ENCODE peak calls at places on chromosomes 6 and 20, in eight cellular contexts. F is HCT116; W is colonic mucosa; I is AG04450; X is fibroblast of the aortic adventitia; A is endothelial cell; C is mammary epithelial cell; H is CD8-positive, alpha-beta T cell. M is an unnamed sample.

GRCh38 chr20:32731882-32732266 is 11.4 kb downstream of the COMMD7 start:
- DNase-seq in F (no peak), W (no peak), I (no peak), X (no peak), A (no peak), C (no peak), H (no peak), M (no peak)

GRCh38 chr20:36773123-36773547 is 428 bp downstream of the DSN1 start:
- DNase-seq in F (no peak), W (no peak), I (no peak), X (peak; percentile 12), A (no peak), C (no peak), H (no peak), M (no peak)

GRCh38 chr6:18379376-18380117 is 7.6 kb upstream of the RNF144B start:
- DNase-seq in F (no peak), W (no peak), I (no peak), X (no peak), A (no peak), C (no peak), H (no peak), M (no peak)

GRCh38 chr6:156809034-156809433 is 31.9 kb downstream of the ARID1B start:
- DNase-seq in F (no peak), W (no peak), I (no peak), X (peak; percentile 52), A (no peak), C (no peak), H (no peak), M (peak; percentile 22)

GRCh38 chr6:138406443-138406842 is 2.4 kb downstream of the HEBP2 start:
- DNase-seq in F (no peak), W (peak; percentile 57), I (no peak), X (no peak), A (no peak), C (no peak), H (no peak), M (no peak)

GRCh38 chr6:57324538-57324937 is 7.1 kb downstream of the PRIM2 start:
- DNase-seq in F (no peak), W (no peak), I (no peak), X (peak; percentile 57), A (no peak), C (no peak), H (no peak), M (no peak)

GRCh38 chr20:63941282-63942060 is 14.7 kb downstream of the UCKL1 start:
- DNase-seq in F (no peak), W (peak; percentile 58), I (no peak), X (no peak), A (peak; percentile 60), C (peak; percentile 71), H (peak; percentile 85), M (no peak)

GRCh38 chr6:46421239-46421638 is 70.0 kb downstream of the RCAN2 start:
- DNase-seq in F (no peak), W (no peak), I (no peak), X (no peak), A (no peak), C (no peak), H (no peak), M (no peak)

GRCh38 chr6:31247813-31248212 is 24.1 kb downstream of the HLA-C start:
- DNase-seq in F (no peak), W (no peak), I (no peak), X (no peak), A (no peak), C (no peak), H (no peak), M (no peak)

GRCh38 chr6:66328181-66328580 is 621.2 kb upstream of the EYS start:
- DNase-seq in F (no peak), W (no peak), I (no peak), X (no peak), A (no peak), C (no peak), H (no peak), M (no peak)

GRCh38 chr6:2222275-2222842 is 23.0 kb downstream of the GMDS start:
- DNase-seq in F (no peak), W (no peak), I (no peak), X (peak; percentile 21), A (no peak), C (no peak), H (no peak), M (no peak)

GRCh38 chr6:140857734-140858380 is 1274.9 kb upstream of the GJE1 start:
- DNase-seq in F (peak; percentile 24), W (no peak), I (peak; percentile 76), X (peak; percentile 88), A (no peak), C (peak; percentile 70), H (no peak), M (peak; percentile 86)

GRCh38 chr20:46746972-46747371 is 37.5 kb downstream of the SLC2A10 start:
- DNase-seq in F (peak; percentile 28), W (no peak), I (no peak), X (peak; percentile 69), A (no peak), C (peak; percentile 53), H (no peak), M (peak; percentile 60)

GRCh38 chr6:159726196-159726917 is 949 bp upstream of the WTAP start:
- DNase-seq in F (no peak), W (no peak), I (no peak), X (no peak), A (no peak), C (no peak), H (no peak), M (no peak)

GRCh38 chr20:23086931-23087411 is 847 bp upstream of the CD93 start:
- DNase-seq in F (no peak), W (no peak), I (no peak), X (no peak), A (no peak), C (no peak), H (no peak), M (no peak)

GRCh38 chr6:140537834-140538680 is 1163.6 kb upstream of the CITED2 start:
- DNase-seq in F (no peak), W (no peak), I (peak; percentile 94), X (peak; percentile 97), A (no peak), C (peak; percentile 72), H (no peak), M (peak; percentile 98)

GRCh38 chr6:120083186-120083585 is 733.6 kb upstream of the MAN1A1 start:
- DNase-seq in F (no peak), W (no peak), I (no peak), X (no peak), A (no peak), C (no peak), H (no peak), M (no peak)

DNA sequence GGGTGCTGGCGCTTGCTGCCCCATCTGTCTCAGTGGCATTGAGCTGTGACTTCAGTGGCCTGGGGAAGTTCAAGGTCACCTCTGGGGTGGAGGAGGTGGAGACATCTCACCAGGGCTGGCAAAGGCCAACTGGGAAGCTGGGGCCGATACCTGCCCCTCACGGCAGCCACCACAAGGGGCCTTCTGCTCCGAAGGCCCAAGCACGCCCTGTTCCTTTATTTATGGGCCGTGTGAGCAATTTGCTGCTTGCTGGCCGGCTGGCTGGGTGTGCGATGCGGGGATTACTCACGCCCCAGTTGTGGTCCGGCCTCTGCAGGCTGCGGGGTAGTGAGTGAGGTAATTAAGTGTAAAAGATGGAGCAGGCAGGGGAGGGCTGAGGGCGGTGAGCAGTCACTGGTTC is 13.2 kb upstream of the SCRT2 start:
- DNase-seq in F (no peak), W (no peak), I (no peak), X (no peak), A (no peak), C (peak; percentile 8), H (no peak), M (peak; percentile 33)
- TF ChIP-seq CTCF in F (no peak), W (no peak), I (no peak), X (no peak), A (no peak), C (no peak), H (no peak), M (peak; percentile 23)

DNA sequence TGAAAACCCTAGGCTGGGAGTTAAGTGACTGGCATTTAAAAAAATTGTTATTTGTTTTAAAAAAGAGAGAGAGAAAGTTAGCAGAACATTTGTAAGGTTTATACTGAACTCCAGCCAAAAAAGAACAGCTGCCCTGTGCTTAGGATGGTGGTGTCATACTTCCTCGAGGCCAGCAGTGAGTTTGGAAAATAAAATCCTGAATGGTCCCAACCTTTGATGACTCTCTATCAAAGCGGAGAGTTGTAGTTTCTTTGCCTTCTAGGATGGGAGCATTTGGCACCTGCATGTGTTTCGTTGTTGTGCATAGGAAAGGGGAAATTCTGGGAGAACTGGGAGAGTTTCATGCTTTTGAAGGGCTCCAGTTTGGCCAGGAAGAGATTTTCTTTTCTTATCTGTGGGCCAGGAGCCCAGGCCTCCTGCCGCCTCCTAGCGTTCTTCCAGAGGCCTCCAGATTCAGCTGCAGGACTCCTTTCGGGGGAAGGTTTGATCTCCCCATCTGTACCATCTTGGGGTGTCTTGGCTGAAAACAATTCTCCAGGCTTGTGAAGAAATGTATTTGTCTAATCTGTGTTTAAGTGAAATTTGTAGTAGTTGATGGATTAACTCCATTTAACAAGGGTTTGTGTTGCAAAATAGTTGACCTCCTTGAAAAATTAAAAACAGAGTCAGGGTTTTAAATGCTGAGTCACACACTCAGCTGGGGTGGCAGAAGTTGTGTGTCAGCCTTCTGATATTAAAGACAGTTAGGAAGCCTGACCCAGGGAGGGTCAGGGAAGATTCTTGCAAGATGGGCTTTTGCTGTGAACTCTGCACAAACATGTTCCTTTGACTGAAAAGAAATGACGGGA is 63.4 kb downstream of the TXNDC5 start:
- DNase-seq in F (no peak), W (no peak), I (peak; percentile 18), X (peak; percentile 87), A (no peak), C (peak; percentile 2), H (no peak), M (no peak)
- TF ChIP-seq CTCF in F (no peak), W (no peak), I (peak; percentile 46), X (peak; percentile 74), A (no peak), C (no peak), H (no peak), M (no peak)

DNA sequence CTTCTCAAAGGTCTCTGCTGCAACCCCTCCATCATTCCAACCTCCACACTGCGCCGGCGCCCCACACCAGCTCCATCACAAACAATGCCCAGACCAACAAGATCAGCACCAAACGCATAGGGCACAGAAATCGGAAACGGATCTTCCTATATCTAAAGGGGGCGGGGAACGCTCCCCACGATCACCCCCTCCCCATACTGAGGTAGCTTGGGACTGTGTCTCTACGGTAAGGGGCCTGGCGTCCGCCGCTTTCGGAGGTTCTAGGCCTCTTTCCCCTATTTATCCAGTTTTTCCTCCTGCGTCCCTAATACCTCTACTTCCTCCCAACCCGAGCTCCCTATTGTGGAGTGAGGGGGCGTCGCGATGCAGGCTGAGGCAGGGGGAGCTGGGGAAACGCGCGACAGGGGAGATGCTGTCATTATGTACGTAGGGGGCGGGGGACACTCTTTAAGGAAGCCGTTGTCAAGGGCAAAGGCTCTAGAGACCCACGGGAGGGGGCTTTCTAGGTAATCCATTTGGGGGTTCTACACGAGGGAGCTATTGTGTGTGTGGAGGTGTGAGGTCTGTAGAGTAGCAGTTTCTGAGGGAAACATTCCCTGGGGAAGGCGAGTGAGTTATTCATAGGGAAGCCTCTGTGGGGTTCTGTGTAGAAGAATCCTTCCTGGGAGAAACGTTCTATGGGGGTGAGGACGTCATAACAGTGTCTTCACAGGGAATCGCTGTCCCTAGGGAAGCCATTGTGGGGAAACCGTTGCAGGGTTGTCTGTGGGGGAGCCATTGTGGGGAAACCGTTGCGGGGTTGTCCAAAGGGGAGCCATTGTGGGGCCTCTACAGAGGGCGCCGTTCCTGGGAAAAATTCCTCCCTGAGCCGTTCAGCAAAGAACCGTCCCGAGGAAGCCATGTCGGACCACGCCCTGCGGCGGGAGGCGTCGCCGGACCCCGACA is 716 bp downstream of the DNAAF9 start:
- DNase-seq in F (no peak), W (peak; percentile 33), I (no peak), X (peak; percentile 61), A (peak; percentile 12), C (peak; percentile 40), H (peak; percentile 50), M (peak; percentile 34)
- TF ChIP-seq CTCF in F (no peak), W (no peak), I (no peak), X (peak; percentile 11), A (no peak), C (no peak), H (peak; percentile 38), M (no peak)

GRCh38 chr6:166032366-166033171 is 135.1 kb downstream of the TBXT start:
- DNase-seq in F (peak; percentile 47), W (no peak), I (peak; percentile 72), X (peak; percentile 92), A (no peak), C (no peak), H (no peak), M (no peak)
- TF ChIP-seq CTCF in F (peak; percentile 52), W (no peak), I (peak; percentile 24), X (peak; percentile 28), A (peak; percentile 60), C (no peak), H (no peak), M (peak; percentile 36)